ENCODE peak calls at places on chromosomes 13 and 19, in six cellular contexts. K is brain microvascular endothelial cell; O is fibroblast of mammary gland; J is stimulated activated naive CD8-positive, alpha-beta T cell treated with anti-CD3 and anti-CD28 coated beads, Interleukin-15, amount 100 ng/mL, for 72 hours; M is ascending aorta; B is GM04503. R is an unnamed sample.

GRCh38 chr13:72886272-72887062 is 104.5 kb downstream of the PIBF1 start:
- DNase-seq in K (no peak), O (peak; percentile 40), J (no peak), M (no peak), B (peak; percentile 29), R (no peak)

GRCh38 chr19:383922-384800 is 24.8 kb downstream of the C2CD4C start:
- DNase-seq in K (no peak), O (no peak), J (no peak), M (no peak), B (no peak), R (no peak)

GRCh38 chr13:81171065-81171647 is 830.2 kb upstream of the SPRY2 start:
- DNase-seq in K (no peak), O (peak; percentile 15), J (no peak), M (no peak), B (no peak), R (peak; percentile 37)

GRCh38 chr13:27917121-27917947 is 2.5 kb upstream of the PDX1 start:
- DNase-seq in K (no peak), O (no peak), J (no peak), M (no peak), B (no peak), R (no peak)

GRCh38 chr19:32091196-32091595 is 254.2 kb upstream of the ZNF507 start:
- DNase-seq in K (no peak), O (no peak), J (no peak), M (no peak), B (no peak), R (no peak)

GRCh38 chr13:113063091-113063491 is 42.5 kb upstream of the F7 start:
- DNase-seq in K (no peak), O (no peak), J (no peak), M (no peak), B (no peak), R (no peak)

GRCh38 chr13:46607768-46608553 is 55.0 kb downstream of the LRCH1 start:
- DNase-seq in K (no peak), O (no peak), J (no peak), M (no peak), B (no peak), R (no peak)

GRCh38 chr13:33409673-33410072 is 124.1 kb upstream of the STARD13 start:
- DNase-seq in K (no peak), O (no peak), J (no peak), M (no peak), B (no peak), R (no peak)

GRCh38 chr13:33352520-33352919 is 67.0 kb upstream of the STARD13 start:
- DNase-seq in K (no peak), O (no peak), J (no peak), M (no peak), B (no peak), R (no peak)

GRCh38 chr19:39111593-39112199 is 13.9 kb upstream of the PAK4 start:
- DNase-seq in K (no peak), O (no peak), J (no peak), M (no peak), B (no peak), R (no peak)

GRCh38 chr13:73090116-73090811 is 31.5 kb downstream of the KLF5 start:
- DNase-seq in K (peak; percentile 78), O (peak; percentile 80), J (no peak), M (no peak), B (peak; percentile 20), R (peak; percentile 69)

GRCh38 chr13:95530178-95530577 is 22.3 kb upstream of the CLDN10 start:
- DNase-seq in K (peak; percentile 29), O (peak; percentile 20), J (no peak), M (no peak), B (no peak), R (peak; percentile 43)

GRCh38 chr19:11745871-11746270 is 7.1 kb upstream of the ZNF823 start:
- DNase-seq in K (no peak), O (no peak), J (no peak), M (no peak), B (no peak), R (no peak)

GRCh38 chr13:110525328-110526319 is 35.9 kb downstream of the RAB20 start:
- DNase-seq in K (no peak), O (no peak), J (peak; percentile 25), M (no peak), B (no peak), R (no peak)

GRCh38 chr13:97849305-97849704 is 104.2 kb upstream of the IPO5 start:
- DNase-seq in K (no peak), O (peak; percentile 26), J (no peak), M (no peak), B (no peak), R (no peak)

GRCh38 chr19:49555600-49556411 is 24.6 kb downstream of the NOSIP start:
- DNase-seq in K (no peak), O (peak; percentile 55), J (peak; percentile 82), M (no peak), B (no peak), R (peak; percentile 14)

GRCh38 chr13:79522583-79522982 is 41.6 kb downstream of the NDFIP2 start:
- DNase-seq in K (peak; percentile 87), O (peak; percentile 47), J (peak; percentile 40), M (no peak), B (no peak), R (no peak)

GRCh38 chr13:54637377-54637776 is 1608.8 kb downstream of the OLFM4 start:
- DNase-seq in K (peak; percentile 4), O (no peak), J (no peak), M (no peak), B (no peak), R (peak; percentile 54)

GRCh38 chr13:114132419-114133121 is at the start of gene RASA3:
- DNase-seq in K (peak; percentile 52), O (peak; percentile 68), J (peak; percentile 72), M (no peak), B (no peak), R (peak; percentile 41)

GRCh38 chr13:36344173-36344572 is 2.0 kb downstream of the SPART start:
- DNase-seq in K (no peak), O (peak; percentile 84), J (no peak), M (no peak), B (no peak), R (peak; percentile 61)

GRCh38 chr13:26185720-26186119 is 36.4 kb downstream of the RNF6 start:
- DNase-seq in K (no peak), O (no peak), J (no peak), M (no peak), B (no peak), R (no peak)

GRCh38 chr13:54758795-54759194 is 1730.2 kb downstream of the OLFM4 start:
- DNase-seq in K (no peak), O (no peak), J (no peak), M (no peak), B (no peak), R (no peak)

GRCh38 chr13:74675185-74675584 is 541.0 kb upstream of the KLF12 start:
- DNase-seq in K (no peak), O (peak; percentile 36), J (no peak), M (no peak), B (no peak), R (no peak)

GRCh38 chr13:113364371-113364932 is 522 bp upstream of the GRTP1 start:
- DNase-seq in K (no peak), O (no peak), J (no peak), M (no peak), B (no peak), R (no peak)

GRCh38 chr19:367561-367960 is 23.0 kb upstream of the MIER2 start:
- DNase-seq in K (no peak), O (no peak), J (no peak), M (no peak), B (no peak), R (no peak)

GRCh38 chr13:30408319-30409101 is 13.8 kb upstream of the UBE2L5 start:
- DNase-seq in K (peak; percentile 88), O (peak; percentile 89), J (peak; percentile 89), M (peak; percentile 71), B (no peak), R (peak; percentile 65)

GRCh38 chr13:106873810-106874209 is 305.9 kb upstream of the ARGLU1 start:
- DNase-seq in K (no peak), O (no peak), J (no peak), M (no peak), B (no peak), R (no peak)

GRCh38 chr13:76829572-76830327 is 56.5 kb downstream of the KCTD12 start:
- DNase-seq in K (no peak), O (no peak), J (no peak), M (no peak), B (no peak), R (no peak)

GRCh38 chr19:41098762-41099161 is 10.5 kb downstream of the CYP2A13 start:
- DNase-seq in K (no peak), O (no peak), J (no peak), M (no peak), B (no peak), R (no peak)

GRCh38 chr13:80945328-80945727 is 604.4 kb upstream of the SPRY2 start:
- DNase-seq in K (no peak), O (no peak), J (no peak), M (no peak), B (no peak), R (no peak)

GRCh38 chr19:48872182-48872883 is at the start of gene PPP1R15A:
- DNase-seq in K (peak; percentile 98), O (peak; percentile 97), J (peak; percentile 100), M (peak; percentile 96), B (peak; percentile 77), R (peak; percentile 97)

GRCh38 chr19:45999653-46000121 is 4.4 kb downstream of the CCDC61 start:
- DNase-seq in K (no peak), O (peak; percentile 51), J (no peak), M (no peak), B (no peak), R (no peak)

GRCh38 chr19:46366620-46367277 is 19.9 kb downstream of the PPP5C start:
- DNase-seq in K (no peak), O (no peak), J (no peak), M (no peak), B (no peak), R (no peak)

GRCh38 chr19:7632340-7633203 is 947 bp downstream of the PCP2 start:
- DNase-seq in K (no peak), O (no peak), J (no peak), M (no peak), B (no peak), R (no peak)

GRCh38 chr19:33638167-33639033 is 16.6 kb downstream of the CHST8 start:
- DNase-seq in K (no peak), O (no peak), J (no peak), M (no peak), B (no peak), R (no peak)

GRCh38 chr19:17706750-17707181 is 12.5 kb upstream of the MAP1S start:
- DNase-seq in K (peak; percentile 60), O (peak; percentile 61), J (no peak), M (no peak), B (no peak), R (no peak)

GRCh38 chr19:45523642-45524256 is 16.5 kb downstream of the VASP start:
- DNase-seq in K (peak; percentile 67), O (peak; percentile 84), J (peak; percentile 76), M (peak; percentile 47), B (no peak), R (peak; percentile 84)

GRCh38 chr19:1290245-1290698 is 4.6 kb downstream of the EFNA2 start:
- DNase-seq in K (no peak), O (no peak), J (no peak), M (no peak), B (no peak), R (no peak)

GRCh38 chr13:112931028-112931934 is 37.7 kb upstream of the MCF2L start:
- DNase-seq in K (peak; percentile 66), O (peak; percentile 72), J (no peak), M (no peak), B (no peak), R (peak; percentile 38)